ENCODE peak calls at places on chromosome 15, in six cellular contexts. Q is H9, M is H1, B is IMR-90, O is neuronal stem cell, E is mesenchymal stem cell. G is an unnamed sample.

GRCh38 chr15:38520035-38520434 is 44.6 kb downstream of the RASGRP1 start:
- DNase-seq in Q (no peak), M (no peak), B (no peak), O (no peak), E (no peak), G (no peak)

GRCh38 chr15:78968539-78969271 is 23.9 kb upstream of the CTSH start:
- DNase-seq in Q (no peak), M (no peak), B (no peak), O (no peak), E (no peak), G (peak)

GRCh38 chr15:85482896-85483295 is 102.5 kb downstream of the AKAP13 start:
- DNase-seq in Q (no peak), M (no peak), B (peak), O (no peak), E (peak), G (no peak)

GRCh38 chr15:43483306-43484128 is 9.4 kb downstream of the TP53BP1 start:
- DNase-seq in Q (no peak), M (no peak), B (no peak), O (no peak), E (peak), G (peak)

GRCh38 chr15:74725241-74725774 is at the start of gene CYP1A1:
- DNase-seq in Q (peak), M (no peak), B (no peak), O (no peak), E (peak), G (no peak)

GRCh38 chr15:29612701-29613100 is 209.6 kb downstream of the TJP1 start:
- DNase-seq in Q (no peak), M (no peak), B (peak), O (no peak), E (peak), G (peak)

GRCh38 chr15:23038741-23039150 is 623 bp downstream of the TUBGCP5 start:
- DNase-seq in Q (no peak), M (no peak), B (peak), O (no peak), E (peak), G (peak)

GRCh38 chr15:81265256-81265943 is 58.5 kb downstream of the STARD5 start:
- DNase-seq in Q (no peak), M (no peak), B (no peak), O (no peak), E (no peak), G (no peak)

GRCh38 chr15:49674370-49674769 is 53.5 kb downstream of the DTWD1 start:
- DNase-seq in Q (no peak), M (no peak), B (peak), O (no peak), E (no peak), G (no peak)

GRCh38 chr15:51970132-51970817 is 1.3 kb downstream of the LEO1 start:
- DNase-seq in Q (no peak), M (no peak), B (no peak), O (no peak), E (peak), G (no peak)

GRCh38 chr15:51973220-51973619 is 1.6 kb upstream of the LEO1 start:
- DNase-seq in Q (no peak), M (no peak), B (no peak), O (no peak), E (no peak), G (no peak)

GRCh38 chr15:51970981-51971352 is 611 bp downstream of the LEO1 start:
- DNase-seq in Q (no peak), M (no peak), B (no peak), O (no peak), E (no peak), G (no peak)

GRCh38 chr15:51971353-51972133 is at the start of gene LEO1:
- DNase-seq in Q (peak), M (peak), B (peak), O (peak), E (peak), G (peak)

GRCh38 chr15:51973775-51974174 is 2.2 kb upstream of the LEO1 start:
- DNase-seq in Q (no peak), M (no peak), B (no peak), O (no peak), E (no peak), G (no peak)
- H2BK120ac ChIP-seq in Q (no peak), M (no peak), B (no peak), O (no peak), E (no peak), G (no peak)

GRCh38 chr15:57509121-57509520 is 82.6 kb upstream of the MYZAP start:
- DNase-seq in Q (no peak), M (no peak), B (no peak), O (peak), E (no peak), G (peak)
- H3K18ac ChIP-seq in Q (no peak), M (no peak), B (no peak), O (peak), E (no peak), G (no peak)

GRCh38 chr15:42159381-42160015 is 3.1 kb upstream of the PLA2G4F start:
- DNase-seq in Q (no peak), M (no peak), B (no peak), O (no peak), E (no peak), G (no peak)

GRCh38 chr15:42157381-42157780 is 945 bp upstream of the PLA2G4F start:
- DNase-seq in Q (no peak), M (no peak), B (no peak), O (no peak), E (no peak), G (no peak)

GRCh38 chr15:42157981-42158765 is 1.7 kb upstream of the PLA2G4F start:
- DNase-seq in Q (no peak), M (no peak), B (peak), O (no peak), E (peak), G (no peak)

GRCh38 chr15:42160110-42160509 is 3.7 kb upstream of the PLA2G4F start:
- DNase-seq in Q (no peak), M (no peak), B (no peak), O (no peak), E (no peak), G (no peak)

DNA sequence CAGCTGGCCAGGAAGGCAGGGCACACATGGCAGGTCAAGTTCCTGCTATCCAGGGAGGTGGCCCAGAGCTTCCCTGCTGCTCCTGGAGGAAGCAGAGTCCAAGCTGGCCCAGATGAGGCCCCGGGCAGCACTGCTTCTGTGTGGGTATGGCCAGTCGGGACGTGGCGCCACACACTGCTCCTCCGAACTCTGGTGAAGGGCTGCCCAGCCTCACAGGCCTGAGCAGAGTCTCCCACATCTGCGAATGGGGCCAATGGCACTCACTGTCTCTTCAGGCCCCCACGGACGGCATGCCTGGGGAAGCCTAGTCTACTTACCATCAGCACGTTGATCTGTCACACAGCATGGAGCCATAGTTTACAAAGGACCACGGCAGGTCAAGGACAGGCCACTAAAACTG is 2.5 kb upstream of the PLA2G4F start:
- DNase-seq in Q (no peak), M (no peak), B (no peak), O (no peak), E (no peak), G (no peak)
- H2BK120ac ChIP-seq in Q (no peak), M (no peak), B (no peak), O (no peak), E (no peak), G (no peak)

GRCh38 chr15:61768131-61768530 is 292.1 kb downstream of the VPS13C start:
- DNase-seq in Q (no peak), M (no peak), B (no peak), O (no peak), E (no peak), G (no peak)

GRCh38 chr15:61762682-61763081 is 297.6 kb downstream of the VPS13C start:
- DNase-seq in Q (no peak), M (no peak), B (no peak), O (no peak), E (no peak), G (no peak)

GRCh38 chr15:61769557-61769956 is 290.7 kb downstream of the VPS13C start:
- DNase-seq in Q (no peak), M (no peak), B (no peak), O (no peak), E (no peak), G (no peak)

GRCh38 chr15:61764141-61764540 is 296.1 kb downstream of the VPS13C start:
- DNase-seq in Q (no peak), M (no peak), B (no peak), O (no peak), E (no peak), G (no peak)

DNA sequence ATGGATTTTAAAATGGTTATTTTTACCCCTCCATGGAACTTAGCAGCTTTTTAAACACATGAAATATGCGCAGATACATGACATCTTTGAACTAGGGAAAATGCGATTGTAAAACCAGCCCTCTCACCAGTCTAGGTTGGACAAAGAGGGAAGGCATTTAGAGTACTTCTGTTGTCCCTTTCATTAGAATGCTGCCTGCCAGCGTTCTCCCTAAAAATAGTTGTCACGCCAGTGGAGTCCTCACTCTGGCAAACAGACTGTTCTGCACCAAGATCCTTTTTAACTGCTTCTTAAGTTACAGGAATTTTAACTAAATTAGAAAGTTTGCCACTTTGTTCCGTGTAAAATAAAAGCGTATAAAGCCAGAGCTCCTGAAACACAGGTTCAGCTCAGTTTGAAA is 295.3 kb downstream of the VPS13C start:
- DNase-seq in Q (no peak), M (no peak), B (no peak), O (no peak), E (no peak), G (no peak)
- H3K18ac ChIP-seq in Q (no peak), M (no peak), B (no peak), O (no peak), E (no peak), G (no peak)

GRCh38 chr15:31151301-31152233 is 50.0 kb upstream of the TRPM1 start:
- DNase-seq in Q (no peak), M (no peak), B (no peak), O (no peak), E (no peak), G (no peak)
- H2BK120ac ChIP-seq in Q (no peak), M (peak), B (no peak), O (no peak), E (no peak), G (no peak)

GRCh38 chr15:40097968-40098476 is 10.7 kb downstream of the BMF start:
- DNase-seq in Q (no peak), M (no peak), B (no peak), O (no peak), E (peak), G (no peak)
- H3K18ac ChIP-seq in Q (no peak), M (no peak), B (peak), O (no peak), E (peak), G (peak)

GRCh38 chr15:64354683-64355558 is 1.1 kb downstream of the CSNK1G1 start:
- DNase-seq in Q (no peak), M (no peak), B (no peak), O (peak), E (no peak), G (peak)
- H2BK120ac ChIP-seq in Q (no peak), M (no peak), B (peak), O (no peak), E (no peak), G (no peak)

GRCh38 chr15:70469182-70469581 is 294.2 kb downstream of the UACA start:
- DNase-seq in Q (no peak), M (no peak), B (no peak), O (no peak), E (no peak), G (no peak)

GRCh38 chr15:70466895-70467529 is 296.3 kb downstream of the UACA start:
- DNase-seq in Q (peak), M (no peak), B (peak), O (peak), E (peak), G (peak)

GRCh38 chr15:70466305-70466704 is 297.1 kb downstream of the UACA start:
- DNase-seq in Q (no peak), M (no peak), B (no peak), O (no peak), E (no peak), G (no peak)

GRCh38 chr15:70463453-70463834 is 299.9 kb downstream of the UACA start:
- DNase-seq in Q (no peak), M (no peak), B (no peak), O (no peak), E (no peak), G (no peak)

GRCh38 chr15:70465812-70466211 is 297.5 kb downstream of the UACA start:
- DNase-seq in Q (no peak), M (no peak), B (no peak), O (no peak), E (no peak), G (no peak)
- H3K18ac ChIP-seq in Q (no peak), M (no peak), B (no peak), O (no peak), E (no peak), G (no peak)

G was measured in mesendoderm.